ENCODE peak calls at places on chromosomes 1 and 21, in six cellular contexts. One of them, this sample, is unnamed.

GRCh38 chr1:47838562-47839459 is 158.4 kb downstream of the TRABD2B start:
- DNase-seq in suprapubic skin: no peak
- DNase-seq in upper lobe of left lung: no peak
- DNase-seq in K562: no peak
- DNase-seq in sigmoid colon: peak; percentile 50
- DNase-seq in stomach: peak; percentile 32
- DNase-seq in this sample: no peak

GRCh38 chr21:42317341-42317741 is 2.1 kb upstream of the TFF3 start:
- DNase-seq in suprapubic skin: no peak
- DNase-seq in upper lobe of left lung: peak; percentile 10
- DNase-seq in K562: no peak
- DNase-seq in stomach: no peak
- DNase-seq in sigmoid colon: no peak
- DNase-seq in this sample: no peak

GRCh38 chr21:26405071-26405470 is 168.0 kb downstream of the CYYR1 start:
- DNase-seq in sigmoid colon: no peak
- DNase-seq in suprapubic skin: no peak
- DNase-seq in upper lobe of left lung: no peak
- DNase-seq in stomach: no peak
- DNase-seq in K562: no peak
- DNase-seq in this sample: no peak

GRCh38 chr1:45877264-45877663 is 73.9 kb downstream of the MAST2 start:
- DNase-seq in stomach: no peak
- DNase-seq in suprapubic skin: no peak
- DNase-seq in sigmoid colon: no peak
- DNase-seq in K562: no peak
- DNase-seq in upper lobe of left lung: no peak
- DNase-seq in this sample: no peak

GRCh38 chr1:59674605-59675004 is 140.1 kb upstream of the HOOK1 start:
- DNase-seq in upper lobe of left lung: no peak
- DNase-seq in suprapubic skin: no peak
- DNase-seq in K562: no peak
- DNase-seq in stomach: no peak
- DNase-seq in sigmoid colon: peak; percentile 74
- DNase-seq in this sample: no peak

GRCh38 chr1:177444997-177445746 is 274.4 kb downstream of the BRINP2 start:
- DNase-seq in K562: no peak
- DNase-seq in sigmoid colon: no peak
- DNase-seq in stomach: no peak
- DNase-seq in suprapubic skin: no peak
- DNase-seq in upper lobe of left lung: no peak
- DNase-seq in this sample: no peak

GRCh38 chr1:23772049-23772853 is 6.0 kb upstream of the PITHD1 start:
- DNase-seq in upper lobe of left lung: no peak
- DNase-seq in suprapubic skin: peak; percentile 96
- DNase-seq in sigmoid colon: peak; percentile 91
- DNase-seq in stomach: peak; percentile 94
- DNase-seq in K562: peak; percentile 74
- DNase-seq in this sample: peak; percentile 78

GRCh38 chr1:160428655-160429054 is 28.3 kb downstream of the VANGL2 start:
- DNase-seq in sigmoid colon: no peak
- DNase-seq in stomach: peak; percentile 66
- DNase-seq in upper lobe of left lung: no peak
- DNase-seq in suprapubic skin: no peak
- DNase-seq in K562: peak; percentile 77
- DNase-seq in this sample: no peak

GRCh38 chr1:180860535-180860934 is 52.2 kb upstream of the KIAA1614 start:
- DNase-seq in upper lobe of left lung: no peak
- DNase-seq in stomach: no peak
- DNase-seq in sigmoid colon: no peak
- DNase-seq in K562: no peak
- DNase-seq in suprapubic skin: no peak
- DNase-seq in this sample: no peak

GRCh38 chr1:118158918-118159317 is 26.1 kb downstream of the SPAG17 start:
- DNase-seq in stomach: no peak
- DNase-seq in upper lobe of left lung: no peak
- DNase-seq in K562: no peak
- DNase-seq in suprapubic skin: no peak
- DNase-seq in sigmoid colon: no peak
- DNase-seq in this sample: no peak

GRCh38 chr1:22638476-22639234 is 2.2 kb downstream of the C1QA start:
- DNase-seq in stomach: no peak
- DNase-seq in sigmoid colon: no peak
- DNase-seq in upper lobe of left lung: peak; percentile 66
- DNase-seq in suprapubic skin: no peak
- DNase-seq in K562: no peak
- DNase-seq in this sample: no peak

GRCh38 chr1:22641247-22641646 is 2.2 kb upstream of the C1QC start:
- DNase-seq in K562: no peak
- DNase-seq in sigmoid colon: no peak
- DNase-seq in upper lobe of left lung: no peak
- DNase-seq in suprapubic skin: no peak
- DNase-seq in stomach: no peak
- DNase-seq in this sample: no peak

GRCh38 chr1:22637952-22638445 is 1.6 kb downstream of the C1QA start:
- DNase-seq in sigmoid colon: no peak
- DNase-seq in stomach: no peak
- DNase-seq in suprapubic skin: no peak
- DNase-seq in upper lobe of left lung: no peak
- DNase-seq in K562: no peak
- DNase-seq in this sample: no peak

GRCh38 chr1:22636927-22637326 is 499 bp downstream of the C1QA start:
- DNase-seq in suprapubic skin: no peak
- DNase-seq in upper lobe of left lung: no peak
- DNase-seq in sigmoid colon: no peak
- DNase-seq in K562: no peak
- DNase-seq in stomach: no peak
- DNase-seq in this sample: no peak

DNA sequence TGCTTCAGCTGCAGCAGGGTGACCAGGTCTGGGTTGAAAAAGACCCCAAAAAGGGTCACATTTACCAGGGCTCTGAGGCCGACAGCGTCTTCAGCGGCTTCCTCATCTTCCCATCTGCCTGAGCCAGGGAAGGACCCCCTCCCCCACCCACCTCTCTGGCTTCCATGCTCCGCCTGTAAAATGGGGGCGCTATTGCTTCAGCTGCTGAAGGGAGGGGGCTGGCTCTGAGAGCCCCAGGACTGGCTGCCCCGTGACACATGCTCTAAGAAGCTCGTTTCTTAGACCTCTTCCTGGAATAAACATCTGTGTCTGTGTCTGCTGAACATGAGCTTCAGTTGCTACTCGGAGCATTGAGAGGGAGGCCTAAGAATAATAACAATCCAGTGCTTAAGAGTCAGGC is 2.9 kb downstream of the C1QA start:
- DNase-seq in upper lobe of left lung: no peak
- DNase-seq in suprapubic skin: no peak
- DNase-seq in K562: peak; percentile 86
- DNase-seq in sigmoid colon: no peak
- DNase-seq in stomach: no peak
- DNase-seq in this sample: no peak
- TF ChIP-seq CTCF in upper lobe of left lung: no peak
- TF ChIP-seq CTCF in suprapubic skin: no peak
- TF ChIP-seq CTCF in K562: peak; percentile 44
- TF ChIP-seq CTCF in sigmoid colon: no peak
- TF ChIP-seq CTCF in stomach: no peak
- TF ChIP-seq CTCF in this sample: no peak

GRCh38 chr1:4090976-4091660 is 191.0 kb upstream of the C1orf174 start:
- DNase-seq in stomach: no peak
- DNase-seq in sigmoid colon: peak; percentile 32
- DNase-seq in suprapubic skin: peak; percentile 29
- DNase-seq in K562: no peak
- DNase-seq in upper lobe of left lung: no peak
- DNase-seq in this sample: no peak

GRCh38 chr1:4090556-4090955 is 190.5 kb upstream of the C1orf174 start:
- DNase-seq in K562: no peak
- DNase-seq in sigmoid colon: peak; percentile 46
- DNase-seq in stomach: peak; percentile 7
- DNase-seq in suprapubic skin: peak; percentile 48
- DNase-seq in upper lobe of left lung: no peak
- DNase-seq in this sample: peak; percentile 43

GRCh38 chr1:4093856-4094565 is 193.9 kb upstream of the C1orf174 start:
- DNase-seq in upper lobe of left lung: peak; percentile 30
- DNase-seq in suprapubic skin: peak; percentile 60
- DNase-seq in K562: no peak
- DNase-seq in sigmoid colon: peak; percentile 52
- DNase-seq in stomach: no peak
- DNase-seq in this sample: no peak

GRCh38 chr1:4089421-4090175 is 189.5 kb upstream of the C1orf174 start:
- DNase-seq in upper lobe of left lung: peak; percentile 59
- DNase-seq in stomach: peak; percentile 8
- DNase-seq in sigmoid colon: peak; percentile 38
- DNase-seq in K562: no peak
- DNase-seq in suprapubic skin: peak; percentile 59
- DNase-seq in this sample: no peak

DNA sequence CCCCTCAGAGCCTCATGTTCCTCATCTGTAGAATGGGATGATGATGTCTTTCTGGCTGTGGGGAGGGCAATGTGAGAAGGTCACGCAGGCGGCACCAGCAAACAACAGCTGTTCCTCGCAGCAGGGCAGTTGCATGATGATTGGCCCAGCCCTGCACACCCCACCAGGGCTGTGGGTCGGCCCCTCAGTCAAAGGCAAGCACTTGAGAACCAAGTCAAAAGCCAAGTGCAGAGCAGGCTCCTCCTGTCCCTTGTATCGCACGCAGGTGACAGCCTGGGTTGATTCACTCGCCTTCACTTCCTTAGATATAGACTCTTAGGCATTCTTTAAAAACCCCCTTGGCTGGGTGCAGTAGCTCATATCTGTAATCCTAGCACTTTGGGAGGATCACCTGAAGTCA is 191.9 kb upstream of the C1orf174 start:
- DNase-seq in upper lobe of left lung: peak; percentile 30
- DNase-seq in K562: no peak
- DNase-seq in sigmoid colon: peak; percentile 36
- DNase-seq in suprapubic skin: peak; percentile 35
- DNase-seq in stomach: no peak
- DNase-seq in this sample: peak; percentile 12
- H3K9me3 ChIP-seq in upper lobe of left lung: no peaks in the 10 kb centered on the region
- H3K9me3 ChIP-seq in K562: no peaks in the 10 kb centered on the region
- H3K9me3 ChIP-seq in sigmoid colon: peaks cover 9% of the 10 kb centered on the region
- H3K9me3 ChIP-seq in suprapubic skin: peaks cover 21% of the 10 kb centered on the region
- H3K9me3 ChIP-seq in stomach: peaks cover 37% of the 10 kb centered on the region
- H3K9me3 ChIP-seq in this sample: peaks cover 33% of the 10 kb centered on the region

GRCh38 chr1:239098400-239099037 is 287.8 kb upstream of the CHRM3 start:
- DNase-seq in upper lobe of left lung: no peak
- DNase-seq in K562: no peak
- DNase-seq in sigmoid colon: no peak
- DNase-seq in stomach: no peak
- DNase-seq in suprapubic skin: no peak
- DNase-seq in this sample: no peak
- TF ChIP-seq POLR2AphosphoS5 in upper lobe of left lung: no peak
- TF ChIP-seq POLR2AphosphoS5 in K562: no peak
- TF ChIP-seq POLR2AphosphoS5 in sigmoid colon: no peak
- TF ChIP-seq POLR2AphosphoS5 in stomach: no peak
- TF ChIP-seq POLR2AphosphoS5 in suprapubic skin: no peak
- TF ChIP-seq POLR2AphosphoS5 in this sample: no peak

GRCh38 chr1:174039069-174039468 is 16.9 kb upstream of the RC3H1 start:
- DNase-seq in stomach: no peak
- DNase-seq in K562: no peak
- DNase-seq in sigmoid colon: no peak
- DNase-seq in upper lobe of left lung: no peak
- DNase-seq in suprapubic skin: no peak
- DNase-seq in this sample: no peak

GRCh38 chr1:174036798-174037197 is 14.6 kb upstream of the RC3H1 start:
- DNase-seq in sigmoid colon: no peak
- DNase-seq in suprapubic skin: no peak
- DNase-seq in K562: no peak
- DNase-seq in stomach: no peak
- DNase-seq in upper lobe of left lung: no peak
- DNase-seq in this sample: no peak

GRCh38 chr1:174040387-174040786 is 18.2 kb upstream of the RC3H1 start:
- DNase-seq in K562: no peak
- DNase-seq in upper lobe of left lung: no peak
- DNase-seq in suprapubic skin: no peak
- DNase-seq in sigmoid colon: no peak
- DNase-seq in stomach: no peak
- DNase-seq in this sample: no peak

GRCh38 chr1:174032823-174033222 is 10.7 kb upstream of the RC3H1 start:
- DNase-seq in sigmoid colon: no peak
- DNase-seq in upper lobe of left lung: no peak
- DNase-seq in suprapubic skin: no peak
- DNase-seq in stomach: no peak
- DNase-seq in K562: no peak
- DNase-seq in this sample: no peak

DNA sequence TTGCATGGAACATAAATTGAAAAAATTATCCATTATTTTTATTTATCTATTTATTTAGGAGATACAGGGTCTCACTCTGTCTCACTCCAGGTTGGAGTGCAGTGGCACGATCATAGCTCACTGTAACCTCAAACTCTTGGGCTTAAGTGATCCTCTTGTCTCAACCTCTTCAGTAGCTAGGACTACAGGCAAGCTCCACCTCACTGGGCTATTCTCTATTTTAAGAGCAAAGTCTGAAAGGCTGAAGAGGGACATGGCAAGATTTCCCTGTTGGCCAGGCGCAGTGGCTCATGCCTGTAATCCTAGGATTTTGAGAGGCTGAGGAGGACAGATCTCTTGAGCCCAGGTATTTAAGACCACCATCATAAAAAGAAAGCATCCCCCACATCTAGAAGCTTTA is 14.0 kb upstream of the RC3H1 start:
- DNase-seq in stomach: no peak
- DNase-seq in suprapubic skin: no peak
- DNase-seq in sigmoid colon: no peak
- DNase-seq in K562: no peak
- DNase-seq in upper lobe of left lung: no peak
- DNase-seq in this sample: no peak
- TF ChIP-seq CTCF in stomach: no peak
- TF ChIP-seq CTCF in suprapubic skin: no peak
- TF ChIP-seq CTCF in sigmoid colon: no peak
- TF ChIP-seq CTCF in K562: no peak
- TF ChIP-seq CTCF in upper lobe of left lung: no peak
- TF ChIP-seq CTCF in this sample: no peak

GRCh38 chr21:45583831-45584509 is 41.7 kb upstream of the SLC19A1 start:
- DNase-seq in stomach: peak; percentile 2
- DNase-seq in K562: no peak
- DNase-seq in upper lobe of left lung: no peak
- DNase-seq in suprapubic skin: peak; percentile 57
- DNase-seq in sigmoid colon: no peak
- DNase-seq in this sample: no peak
- H3K9me3 ChIP-seq in stomach: peaks cover 37% of the 10 kb centered on the region
- H3K9me3 ChIP-seq in K562: peaks cover 14% of the 10 kb centered on the region
- H3K9me3 ChIP-seq in upper lobe of left lung: peaks cover 8% of the 10 kb centered on the region
- H3K9me3 ChIP-seq in suprapubic skin: peaks cover 11% of the 10 kb centered on the region
- H3K9me3 ChIP-seq in sigmoid colon: peaks cover 13% of the 10 kb centered on the region
- H3K9me3 ChIP-seq in this sample: peaks cover 11% of the 10 kb centered on the region

This sample was measured in breast epithelium.